ENCODE peak calls at places on chromosomes 6 and 20, in four cellular contexts. D is A549, E is PC-3, Q is kidney. A is an unnamed sample.

GRCh38 chr6:3620937-3621336 is 130.6 kb downstream of the PXDC1 start:
- DNase-seq in D (no peak), E (no peak), Q (no peak), A (no peak)

GRCh38 chr6:150883521-150883920 is 18.0 kb downstream of the MTHFD1L start:
- DNase-seq in D (no peak), E (no peak), Q (no peak), A (no peak)

GRCh38 chr6:36073587-36073986 is 46.0 kb downstream of the MAPK14 start:
- DNase-seq in D (no peak), E (peak; percentile 12), Q (no peak), A (no peak)

GRCh38 chr20:25050082-25050481 is 7.9 kb downstream of the ACSS1 start:
- DNase-seq in D (no peak), E (no peak), Q (peak; percentile 19), A (no peak)

GRCh38 chr20:63538204-63539091 is 1.3 kb upstream of the PTK6 start:
- DNase-seq in D (peak; percentile 95), E (peak; percentile 98), Q (peak; percentile 92), A (no peak)

GRCh38 chr6:105804436-105804835 is 281.7 kb upstream of the PRDM1 start:
- DNase-seq in D (no peak), E (peak; percentile 78), Q (no peak), A (peak; percentile 88)

GRCh38 chr6:5946701-5947100 is 60.0 kb downstream of the NRN1 start:
- DNase-seq in D (no peak), E (no peak), Q (no peak), A (no peak)

GRCh38 chr20:51318058-51318960 is 224.2 kb downstream of the NFATC2 start:
- DNase-seq in D (peak; percentile 32), E (peak; percentile 52), Q (no peak), A (no peak)

GRCh38 chr6:56719310-56719709 is 76.6 kb upstream of the DST start:
- DNase-seq in D (no peak), E (no peak), Q (no peak), A (no peak)

GRCh38 chr20:8431538-8432434 is 299.7 kb downstream of the PLCB1 start:
- DNase-seq in D (no peak), E (no peak), Q (peak; percentile 89), A (no peak)

GRCh38 chr6:167475947-167476346 is 151.1 kb downstream of the TTLL2 start:
- DNase-seq in D (no peak), E (no peak), Q (no peak), A (no peak)

GRCh38 chr20:59177266-59178250 is 13.9 kb downstream of the ZNF831 start:
- DNase-seq in D (no peak), E (no peak), Q (no peak), A (no peak)

GRCh38 chr6:93799226-93799625 is 379.9 kb upstream of the EPHA7 start:
- DNase-seq in D (no peak), E (peak; percentile 9), Q (no peak), A (no peak)

GRCh38 chr6:137497722-137498463 is 3.7 kb upstream of the OLIG3 start:
- DNase-seq in D (no peak), E (no peak), Q (no peak), A (no peak)

GRCh38 chr6:143959865-143960264 is 48.2 kb downstream of the PLAGL1 start:
- DNase-seq in D (no peak), E (no peak), Q (no peak), A (no peak)

GRCh38 chr20:33328157-33328556 is 45.1 kb downstream of the BPIFB1 start:
- DNase-seq in D (no peak), E (no peak), Q (no peak), A (no peak)

GRCh38 chr6:138378463-138378862 is 758 bp downstream of the SMIM28 start:
- DNase-seq in D (no peak), E (no peak), Q (no peak), A (no peak)

GRCh38 chr6:170084166-170084730 is 206.6 kb downstream of the DLL1 start:
- DNase-seq in D (no peak), E (no peak), Q (peak; percentile 53), A (no peak)

GRCh38 chr6:36847152-36847551 is 7.9 kb upstream of the CPNE5 start:
- DNase-seq in D (no peak), E (no peak), Q (no peak), A (no peak)

GRCh38 chr6:76465410-76465809 is 392.9 kb upstream of the IMPG1 start:
- DNase-seq in D (no peak), E (no peak), Q (no peak), A (no peak)

GRCh38 chr20:38534756-38535155 is 46.2 kb upstream of the ADIG start:
- DNase-seq in D (no peak), E (no peak), Q (no peak), A (no peak)

GRCh38 chr6:127547215-127547614 is 28.1 kb upstream of the MTCL3 start:
- DNase-seq in D (no peak), E (peak; percentile 5), Q (no peak), A (no peak)

GRCh38 chr6:163641706-163642105 is 227.2 kb downstream of the QKI start:
- DNase-seq in D (no peak), E (no peak), Q (no peak), A (no peak)

GRCh38 chr6:121531658-121532167 is 96.3 kb downstream of the GJA1 start:
- DNase-seq in D (no peak), E (no peak), Q (no peak), A (no peak)

GRCh38 chr6:43708857-43709653 is 21.5 kb upstream of the MRPS18A start:
- DNase-seq in D (no peak), E (no peak), Q (peak; percentile 26), A (peak; percentile 45)

GRCh38 chr6:1720620-1721322 is 111.1 kb downstream of the FOXC1 start:
- DNase-seq in D (no peak), E (no peak), Q (no peak), A (no peak)
- H3K27ac ChIP-seq in D (no peak overlapping the region), E (no peak overlapping the region), Q (no peak overlapping the region), A (no peak overlapping the region)

GRCh38 chr20:23877524-23877923 is 2.0 kb downstream of the CST5 start:
- DNase-seq in D (no peak), E (no peak), Q (no peak), A (no peak)

GRCh38 chr20:23874747-23875146 is 4.8 kb downstream of the CST5 start:
- DNase-seq in D (no peak), E (no peak), Q (no peak), A (no peak)

GRCh38 chr20:23878787-23879186 is 761 bp downstream of the CST5 start:
- DNase-seq in D (no peak), E (no peak), Q (no peak), A (no peak)

GRCh38 chr20:23873370-23874015 is 6.1 kb downstream of the CST5 start:
- DNase-seq in D (no peak), E (no peak), Q (no peak), A (peak; percentile 14)

GRCh38 chr20:23875606-23876237 is 3.8 kb downstream of the CST5 start:
- DNase-seq in D (no peak), E (no peak), Q (no peak), A (no peak)
- H3K4me3 ChIP-seq in D (no peak overlapping the region), E (no peak overlapping the region), Q (no peak overlapping the region), A (no peak overlapping the region)

GRCh38 chr6:73562557-73562956 is 41.7 kb upstream of the EEF1A1 start:
- DNase-seq in D (no peak), E (no peak), Q (no peak), A (no peak)
- TF ChIP-seq CTCF in D (no peak), E (no peak), Q (no peak), A (no peak)

GRCh38 chr6:50785921-50786320 is 32.8 kb upstream of the TFAP2B start:
- DNase-seq in D (no peak), E (no peak), Q (no peak), A (peak; percentile 88)
- H3K27ac ChIP-seq in D (no peak overlapping the region), E (no peak overlapping the region), Q (no peak overlapping the region), A (peak overlapping the region; percentile 62)

GRCh38 chr6:16591681-16592549 is 169.3 kb downstream of the ATXN1 start:
- DNase-seq in D (no peak), E (no peak), Q (no peak), A (no peak)
- H3K4me3 ChIP-seq in D (no peak overlapping the region), E (no peak overlapping the region), Q (no peak overlapping the region), A (no peak overlapping the region)

GRCh38 chr20:61979701-61980635 is 85.7 kb downstream of the TAF4 start:
- DNase-seq in D (no peak), E (no peak), Q (no peak), A (no peak)

GRCh38 chr20:61982951-61983315 is 82.7 kb downstream of the TAF4 start:
- DNase-seq in D (no peak), E (no peak), Q (no peak), A (no peak)

GRCh38 chr20:61979090-61979489 is 86.6 kb downstream of the TAF4 start:
- DNase-seq in D (no peak), E (no peak), Q (no peak), A (no peak)

GRCh38 chr20:61982240-61982950 is 83.3 kb downstream of the TAF4 start:
- DNase-seq in D (no peak), E (no peak), Q (no peak), A (no peak)

GRCh38 chr20:61980647-61981583 is 84.8 kb downstream of the TAF4 start:
- DNase-seq in D (peak; percentile 49), E (peak; percentile 66), Q (no peak), A (no peak)
- TF ChIP-seq CTCF in D (peak; percentile 50), E (peak; percentile 86), Q (peak; percentile 64), A (peak; percentile 47)